ENCODE peak calls at places on chromosome 1, in four cellular contexts. E is NB4, U is prostate gland, F is fibroblast of mammary gland. L is an unnamed sample.
A peak's percentile ranks its signal among the peaks of the same experiment; 100 is the strongest.

GRCh38 chr1:44576456-44577150 is 97.7 kb downstream of the TMEM53 start:
- DNase-seq in E (no peak), U (no peak), F (no peak), L (no peak)

GRCh38 chr1:8109226-8109625 is 83.1 kb upstream of the ERRFI1 start:
- DNase-seq in E (no peak), U (no peak), F (no peak), L (no peak)

GRCh38 chr1:68136187-68136586 is 85.8 kb upstream of the DIRAS3 start:
- DNase-seq in E (no peak), U (no peak), F (peak; percentile 33), L (no peak)

GRCh38 chr1:169534653-169535052 is 48.9 kb upstream of the SLC19A2 start:
- DNase-seq in E (no peak), U (no peak), F (no peak), L (no peak)

GRCh38 chr1:225655509-225656258 is 2.8 kb upstream of the ENAH start:
- DNase-seq in E (peak; percentile 59), U (peak; percentile 41), F (peak; percentile 98), L (peak; percentile 31)

GRCh38 chr1:174990382-174990999 is 9.3 kb upstream of the CACYBP start:
- DNase-seq in E (peak; percentile 60), U (peak; percentile 32), F (peak; percentile 80), L (no peak)

GRCh38 chr1:155078496-155079209 is at the start of gene EFNA3:
- DNase-seq in E (peak; percentile 68), U (peak; percentile 76), F (peak; percentile 46), L (peak; percentile 66)

GRCh38 chr1:8858112-8858668 is 20.3 kb downstream of the ENO1 start:
- DNase-seq in E (peak; percentile 91), U (no peak), F (peak; percentile 81), L (no peak)

GRCh38 chr1:180912801-180913616 is at the start of gene KIAA1614:
- DNase-seq in E (peak; percentile 30), U (no peak), F (peak; percentile 44), L (peak; percentile 62)
- H3K4me3 ChIP-seq in E (no peak within 1 kb of the TSS), U (peak within 1 kb of the TSS; percentile 51), F (peak within 1 kb of the TSS; percentile 47), L (peak within 1 kb of the TSS; percentile 79)

DNA sequence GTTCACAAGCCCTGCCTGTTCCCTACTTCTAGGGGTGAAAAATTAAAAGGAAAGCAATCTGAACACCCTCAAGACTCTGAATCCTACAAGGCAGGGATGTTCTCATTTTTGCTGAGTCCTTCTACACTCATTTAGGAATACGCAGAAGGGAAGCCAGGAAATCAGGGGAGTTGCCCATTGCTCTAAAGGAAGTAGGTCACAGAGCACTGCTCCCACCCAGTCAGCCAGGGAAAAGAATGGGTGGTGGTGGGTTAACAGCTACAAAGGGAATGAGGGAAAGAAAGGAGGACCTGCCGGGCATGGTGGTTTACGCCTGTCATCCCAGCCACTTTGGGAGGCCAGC is 2.4 kb upstream of the CTTNBP2NL start:
- DNase-seq in E (no peak), U (no peak), F (peak; percentile 78), L (no peak)
- H3K4me3 ChIP-seq in E (no peak overlapping the region), U (no peak overlapping the region), F (no peak overlapping the region), L (no peak overlapping the region)

GRCh38 chr1:39105841-39106765 is 80.0 kb downstream of the NDUFS5 start:
- DNase-seq in E (peak; percentile 53), U (peak; percentile 35), F (peak; percentile 51), L (peak; percentile 73)

GRCh38 chr1:39104158-39105060 is 78.3 kb downstream of the NDUFS5 start:
- DNase-seq in E (no peak), U (peak; percentile 24), F (peak; percentile 33), L (peak; percentile 50)

GRCh38 chr1:39103321-39104157 is 77.4 kb downstream of the NDUFS5 start:
- DNase-seq in E (no peak), U (no peak), F (peak; percentile 85), L (peak; percentile 46)

GRCh38 chr1:39105061-39105840 is 79.1 kb downstream of the NDUFS5 start:
- DNase-seq in E (peak; percentile 53), U (peak; percentile 65), F (peak; percentile 45), L (peak; percentile 86)

DNA sequence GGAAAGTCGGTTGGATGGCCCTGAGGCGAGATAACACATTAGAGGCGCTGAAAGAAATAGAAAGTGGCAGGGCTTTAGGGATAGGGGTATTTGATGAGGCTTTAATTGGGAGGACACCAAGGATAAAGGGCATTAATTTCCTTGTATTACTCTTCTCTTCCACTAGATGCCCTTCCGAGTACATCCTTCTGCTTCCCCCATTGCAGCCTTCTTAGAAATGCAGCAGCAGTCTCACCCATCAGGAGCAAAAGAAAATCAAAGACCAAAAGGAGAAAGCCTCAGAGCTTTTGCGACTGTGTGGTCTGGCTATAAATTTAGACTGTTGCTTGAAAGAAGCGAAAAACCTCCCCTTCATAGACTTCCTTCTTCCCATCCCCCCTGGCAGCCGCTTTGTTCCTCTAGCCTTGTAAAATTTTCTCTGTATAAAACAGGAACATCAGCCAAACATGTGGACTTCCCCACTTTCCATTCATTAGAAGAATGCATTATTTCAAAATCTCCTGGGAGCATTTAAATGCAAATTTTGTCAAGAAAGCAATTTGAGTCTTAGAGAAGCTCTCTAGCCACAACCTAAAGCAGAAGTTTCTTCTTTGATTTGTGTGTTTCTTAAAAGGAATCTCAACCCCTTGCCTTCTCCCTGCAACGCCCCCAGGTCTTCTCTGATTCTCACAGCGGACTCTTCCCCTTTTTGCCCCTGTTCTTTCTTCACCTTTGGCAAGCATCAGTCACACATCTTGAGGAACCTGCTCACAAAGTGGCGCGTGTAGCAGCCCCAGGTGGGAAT is 76.6 kb downstream of the NDUFS5 start:
- DNase-seq in E (peak; percentile 88), U (peak; percentile 41), F (peak; percentile 82), L (no peak)
- H3K4me3 ChIP-seq in E (no peak overlapping the region), U (no peak overlapping the region), F (no peak overlapping the region), L (no peak overlapping the region)

DNA sequence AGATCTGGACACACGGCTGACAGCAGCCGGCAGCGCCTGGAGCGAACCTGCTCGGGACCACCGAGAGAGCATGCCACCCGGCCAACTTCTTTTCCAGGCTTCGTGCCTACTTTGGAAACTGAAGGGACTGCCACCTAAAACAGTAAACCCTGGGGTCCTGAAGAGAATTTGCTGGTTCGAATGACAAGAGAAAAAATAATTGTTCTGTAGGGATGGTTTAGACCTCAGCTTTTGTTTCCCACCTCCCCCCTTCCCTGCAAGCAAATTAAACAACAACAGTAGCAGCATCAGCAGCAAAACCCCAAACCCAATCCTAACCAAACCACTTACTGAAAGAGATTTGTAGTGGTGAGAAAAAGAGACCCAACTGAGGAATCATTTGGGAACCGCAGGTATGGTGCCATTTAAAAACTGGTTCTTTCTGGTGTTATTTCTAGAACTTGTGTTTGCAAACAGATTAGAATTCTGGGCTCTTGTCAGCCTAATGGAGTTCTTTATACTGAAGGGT is 105.6 kb downstream of the LEPR start:
- DNase-seq in E (no peak), U (no peak), F (no peak), L (no peak)
- H3K4me3 ChIP-seq in E (no peak overlapping the region), U (peak overlapping the region; percentile 39), F (no peak overlapping the region), L (peak overlapping the region; percentile 44)

GRCh38 chr1:22053861-22054770 is 1.6 kb downstream of the CDC42 start:
- DNase-seq in E (peak; percentile 51), U (no peak), F (no peak), L (no peak)

GRCh38 chr1:22055463-22055862 is 3.0 kb downstream of the CDC42 start:
- DNase-seq in E (no peak), U (no peak), F (no peak), L (no peak)

GRCh38 chr1:22051607-22052114 is 848 bp upstream of the CDC42 start:
- DNase-seq in E (no peak), U (no peak), F (no peak), L (no peak)

GRCh38 chr1:22052115-22053017 is at the start of gene CDC42:
- DNase-seq in E (peak; percentile 96), U (peak; percentile 97), F (peak; percentile 93), L (peak; percentile 98)

DNA sequence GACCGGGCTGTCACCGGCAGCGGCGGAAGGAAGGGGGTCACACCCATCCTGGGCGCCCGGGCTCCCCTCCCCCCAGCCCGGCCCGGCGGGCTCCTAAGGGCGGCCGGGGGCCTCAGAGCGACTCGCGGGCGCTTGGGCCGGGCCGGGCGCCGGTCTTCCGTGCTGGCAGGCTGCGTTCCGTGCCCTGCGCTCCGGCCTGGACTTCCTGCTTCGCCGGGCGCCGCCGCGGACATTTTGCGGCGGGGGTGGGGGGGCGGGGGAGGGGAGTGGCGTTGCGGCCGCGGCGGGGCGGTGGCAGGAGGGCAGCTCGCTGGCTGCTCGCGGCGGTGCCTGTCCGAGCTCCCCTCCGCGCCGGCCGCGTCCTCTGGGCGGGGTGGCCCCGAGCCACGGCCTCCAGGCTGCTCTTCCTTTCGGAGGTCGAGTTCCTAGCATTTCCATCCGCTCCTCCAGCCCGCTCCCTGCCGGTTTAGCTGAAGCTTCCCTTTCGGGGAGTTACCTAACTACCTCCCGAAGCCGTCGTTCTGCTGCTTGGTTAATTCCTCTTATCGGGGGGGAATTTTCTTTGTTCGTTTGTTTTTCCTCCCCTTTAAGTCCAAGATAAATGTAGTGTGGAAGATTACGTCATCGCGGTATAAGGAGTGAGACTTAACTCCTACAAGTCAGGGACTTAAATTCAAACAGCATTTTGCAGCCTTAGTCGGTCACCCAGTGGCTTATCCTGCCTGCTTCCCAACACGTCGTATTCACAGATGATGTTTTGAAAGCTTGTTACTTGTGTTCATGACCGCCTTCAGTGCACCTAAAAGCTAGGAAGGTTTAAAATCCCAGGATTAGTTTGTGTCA is 730 bp downstream of the CDC42 start:
- DNase-seq in E (peak; percentile 83), U (peak; percentile 41), F (peak; percentile 74), L (peak; percentile 61)
- H3K4me3 ChIP-seq in E (peak overlapping the region; percentile 97), U (peak overlapping the region; percentile 94), F (peak overlapping the region; percentile 97), L (peak overlapping the region; percentile 85)

GRCh38 chr1:201502511-201502857 is 4.4 kb downstream of the CSRP1 start:
- DNase-seq in E (no peak), U (no peak), F (no peak), L (no peak)

GRCh38 chr1:201504179-201504631 is 2.7 kb downstream of the CSRP1 start:
- DNase-seq in E (no peak), U (no peak), F (peak; percentile 59), L (no peak)

GRCh38 chr1:201504799-201505504 is 2.0 kb downstream of the CSRP1 start:
- DNase-seq in E (no peak), U (no peak), F (no peak), L (no peak)

GRCh38 chr1:201501812-201502510 is 5.0 kb downstream of the CSRP1 start:
- DNase-seq in E (no peak), U (peak; percentile 37), F (no peak), L (peak; percentile 98)

GRCh38 chr1:201503397-201504176 is 3.3 kb downstream of the CSRP1 start:
- DNase-seq in E (no peak), U (peak; percentile 82), F (peak; percentile 98), L (peak; percentile 70)
- H3K4me3 ChIP-seq in E (no peak overlapping the region), U (peak overlapping the region; percentile 10), F (no peak overlapping the region), L (no peak overlapping the region)

GRCh38 chr1:171195781-171196180 is 10.7 kb downstream of the FMO2 start:
- DNase-seq in E (no peak), U (no peak), F (no peak), L (no peak)

GRCh38 chr1:171196351-171196750 is 11.3 kb downstream of the FMO2 start:
- DNase-seq in E (no peak), U (no peak), F (peak; percentile 38), L (no peak)

GRCh38 chr1:171188388-171189266 is 3.5 kb downstream of the FMO2 start:
- DNase-seq in E (peak; percentile 60), U (peak; percentile 23), F (peak; percentile 74), L (peak; percentile 50)

GRCh38 chr1:171191992-171192391 is 6.9 kb downstream of the FMO2 start:
- DNase-seq in E (no peak), U (no peak), F (peak; percentile 40), L (no peak)
- H3K4me3 ChIP-seq in E (no peak overlapping the region), U (no peak overlapping the region), F (no peak overlapping the region), L (no peak overlapping the region)

L was measured in thyroid gland.